ENCODE peak calls at places on chromosome 21, in five cellular contexts. One of them, this sample, is unnamed.

GRCh38 chr21:35906587-35906986 is 153.7 kb downstream of the SETD4 start:
- DNase-seq in Calu3: no peak
- DNase-seq in HFFc6: no peak
- DNase-seq in fibroblast of mammary gland: no peak
- DNase-seq in AG04450: no peak
- DNase-seq in this sample: no peak

GRCh38 chr21:38958940-38959685 is 153.4 kb downstream of the ETS2 start:
- DNase-seq in fibroblast of mammary gland: peak; percentile 94
- DNase-seq in HFFc6: peak; percentile 64
- DNase-seq in Calu3: peak; percentile 13
- DNase-seq in AG04450: no peak
- DNase-seq in this sample: peak; percentile 49

GRCh38 chr21:45408271-45408791 is 3.4 kb downstream of the COL18A1 start:
- DNase-seq in fibroblast of mammary gland: no peak
- DNase-seq in HFFc6: no peak
- DNase-seq in Calu3: no peak
- DNase-seq in AG04450: no peak
- DNase-seq in this sample: no peak

GRCh38 chr21:37118187-37118826 is 45.3 kb downstream of the TTC3 start:
- DNase-seq in Calu3: no peak
- DNase-seq in fibroblast of mammary gland: no peak
- DNase-seq in HFFc6: no peak
- DNase-seq in AG04450: no peak
- DNase-seq in this sample: peak; percentile 13

GRCh38 chr21:23799376-23799775 is 1807.9 kb downstream of the MRPL39 start:
- DNase-seq in HFFc6: no peak
- DNase-seq in AG04450: no peak
- DNase-seq in Calu3: no peak
- DNase-seq in fibroblast of mammary gland: no peak
- DNase-seq in this sample: no peak

GRCh38 chr21:38170283-38170682 is 86.5 kb upstream of the KCNJ15 start:
- DNase-seq in AG04450: no peak
- DNase-seq in HFFc6: peak; percentile 25
- DNase-seq in Calu3: peak; percentile 52
- DNase-seq in fibroblast of mammary gland: peak; percentile 73
- DNase-seq in this sample: peak; percentile 68

GRCh38 chr21:30033441-30033840 is 93.6 kb upstream of the GRIK1 start:
- DNase-seq in Calu3: no peak
- DNase-seq in HFFc6: no peak
- DNase-seq in fibroblast of mammary gland: no peak
- DNase-seq in AG04450: no peak
- DNase-seq in this sample: no peak

GRCh38 chr21:45381865-45382697 is 22.9 kb upstream of the COL18A1 start:
- DNase-seq in fibroblast of mammary gland: no peak
- DNase-seq in AG04450: no peak
- DNase-seq in HFFc6: no peak
- DNase-seq in Calu3: no peak
- DNase-seq in this sample: no peak

GRCh38 chr21:31273278-31273677 is 70.8 kb downstream of the TIAM1 start:
- DNase-seq in AG04450: no peak
- DNase-seq in Calu3: no peak
- DNase-seq in fibroblast of mammary gland: no peak
- DNase-seq in HFFc6: no peak
- DNase-seq in this sample: no peak

GRCh38 chr21:25850126-25850831 is 115.5 kb downstream of the GABPA start:
- DNase-seq in Calu3: no peak
- DNase-seq in fibroblast of mammary gland: no peak
- DNase-seq in HFFc6: no peak
- DNase-seq in AG04450: no peak
- DNase-seq in this sample: no peak

GRCh38 chr21:27505516-27505915 is 538.6 kb upstream of the ADAMTS5 start:
- DNase-seq in Calu3: no peak
- DNase-seq in fibroblast of mammary gland: peak; percentile 79
- DNase-seq in AG04450: peak; percentile 52
- DNase-seq in HFFc6: peak; percentile 76
- DNase-seq in this sample: peak; percentile 37

GRCh38 chr21:25507522-25507921 is 99.8 kb downstream of the MRPL39 start:
- DNase-seq in HFFc6: no peak
- DNase-seq in fibroblast of mammary gland: peak; percentile 48
- DNase-seq in Calu3: no peak
- DNase-seq in AG04450: no peak
- DNase-seq in this sample: peak; percentile 50

GRCh38 chr21:45846373-45847160 is 135.0 kb upstream of the COL6A1 start:
- DNase-seq in HFFc6: no peak
- DNase-seq in fibroblast of mammary gland: peak; percentile 63
- DNase-seq in Calu3: no peak
- DNase-seq in AG04450: no peak
- DNase-seq in this sample: no peak

GRCh38 chr21:15063821-15064575 is 802 bp downstream of the NRIP1 start:
- DNase-seq in AG04450: no peak
- DNase-seq in Calu3: peak; percentile 21
- DNase-seq in HFFc6: peak; percentile 18
- DNase-seq in fibroblast of mammary gland: no peak
- DNase-seq in this sample: peak; percentile 47

GRCh38 chr21:26659181-26659580 is 86.1 kb upstream of the CYYR1 start:
- DNase-seq in AG04450: no peak
- DNase-seq in HFFc6: no peak
- DNase-seq in Calu3: no peak
- DNase-seq in fibroblast of mammary gland: peak; percentile 1
- DNase-seq in this sample: peak; percentile 9

GRCh38 chr21:46056450-46056903 is 41.4 kb upstream of the COL6A2 start:
- DNase-seq in Calu3: no peak
- DNase-seq in AG04450: peak; percentile 81
- DNase-seq in fibroblast of mammary gland: peak; percentile 97
- DNase-seq in HFFc6: peak; percentile 52
- DNase-seq in this sample: no peak

GRCh38 chr21:45517249-45518065 is 24.8 kb downstream of the SLC19A1 start:
- DNase-seq in Calu3: no peak
- DNase-seq in HFFc6: no peak
- DNase-seq in AG04450: no peak
- DNase-seq in fibroblast of mammary gland: peak; percentile 12
- DNase-seq in this sample: peak; percentile 64

GRCh38 chr21:25614441-25614840 is 7.2 kb upstream of the MRPL39 start:
- DNase-seq in fibroblast of mammary gland: no peak
- DNase-seq in AG04450: no peak
- DNase-seq in HFFc6: no peak
- DNase-seq in Calu3: no peak
- DNase-seq in this sample: no peak

GRCh38 chr21:46317710-46318463 is 5.8 kb downstream of the C21orf58 start:
- DNase-seq in fibroblast of mammary gland: no peak
- DNase-seq in HFFc6: no peak
- DNase-seq in AG04450: no peak
- DNase-seq in Calu3: no peak
- DNase-seq in this sample: no peak

GRCh38 chr21:36917487-36918158 is 48.8 kb downstream of the HLCS start:
- DNase-seq in fibroblast of mammary gland: peak; percentile 59
- DNase-seq in HFFc6: no peak
- DNase-seq in Calu3: peak; percentile 39
- DNase-seq in AG04450: peak; percentile 32
- DNase-seq in this sample: peak; percentile 64

GRCh38 chr21:46639489-46640386 is 4.3 kb downstream of the PRMT2 start:
- DNase-seq in fibroblast of mammary gland: peak; percentile 46
- DNase-seq in HFFc6: peak; percentile 25
- DNase-seq in Calu3: no peak
- DNase-seq in AG04450: no peak
- DNase-seq in this sample: peak; percentile 40

GRCh38 chr21:46665566-46665965 is 30.1 kb downstream of the PRMT2 start:
- DNase-seq in fibroblast of mammary gland: no peak
- DNase-seq in AG04450: no peak
- DNase-seq in HFFc6: no peak
- DNase-seq in Calu3: no peak
- DNase-seq in this sample: no peak

GRCh38 chr21:38909929-38910328 is 104.2 kb downstream of the ETS2 start:
- DNase-seq in Calu3: no peak
- DNase-seq in AG04450: no peak
- DNase-seq in HFFc6: no peak
- DNase-seq in fibroblast of mammary gland: no peak
- DNase-seq in this sample: no peak

GRCh38 chr21:45309069-45309521 is 21.4 kb upstream of the POFUT2 start:
- DNase-seq in AG04450: no peak
- DNase-seq in Calu3: peak; percentile 63
- DNase-seq in HFFc6: no peak
- DNase-seq in fibroblast of mammary gland: peak; percentile 72
- DNase-seq in this sample: peak; percentile 61

GRCh38 chr21:37551406-37552355 is 185.1 kb downstream of the DYRK1A start:
- DNase-seq in HFFc6: no peak
- DNase-seq in fibroblast of mammary gland: no peak
- DNase-seq in AG04450: no peak
- DNase-seq in Calu3: no peak
- DNase-seq in this sample: no peak

GRCh38 chr21:46604975-46605758 is at the start of gene S100B:
- DNase-seq in AG04450: no peak
- DNase-seq in fibroblast of mammary gland: no peak
- DNase-seq in HFFc6: no peak
- DNase-seq in Calu3: no peak
- DNase-seq in this sample: no peak

GRCh38 chr21:16002872-16003466 is 273.2 kb downstream of the USP25 start:
- DNase-seq in HFFc6: peak; percentile 25
- DNase-seq in fibroblast of mammary gland: peak; percentile 64
- DNase-seq in Calu3: no peak
- DNase-seq in AG04450: no peak
- DNase-seq in this sample: peak; percentile 18

GRCh38 chr21:17742181-17742580 is 77.0 kb downstream of the C21orf91 start:
- DNase-seq in fibroblast of mammary gland: no peak
- DNase-seq in Calu3: peak; percentile 11
- DNase-seq in AG04450: no peak
- DNase-seq in HFFc6: no peak
- DNase-seq in this sample: no peak

GRCh38 chr21:17742940-17743592 is 76.1 kb downstream of the C21orf91 start:
- DNase-seq in fibroblast of mammary gland: no peak
- DNase-seq in AG04450: no peak
- DNase-seq in Calu3: no peak
- DNase-seq in HFFc6: no peak
- DNase-seq in this sample: no peak

GRCh38 chr21:17752171-17752570 is 67.0 kb downstream of the C21orf91 start:
- DNase-seq in Calu3: no peak
- DNase-seq in HFFc6: no peak
- DNase-seq in fibroblast of mammary gland: no peak
- DNase-seq in AG04450: no peak
- DNase-seq in this sample: no peak

GRCh38 chr21:17745086-17745485 is 74.1 kb downstream of the C21orf91 start:
- DNase-seq in AG04450: no peak
- DNase-seq in Calu3: no peak
- DNase-seq in HFFc6: no peak
- DNase-seq in fibroblast of mammary gland: no peak
- DNase-seq in this sample: no peak

GRCh38 chr21:17746920-17747319 is 72.2 kb downstream of the C21orf91 start:
- DNase-seq in HFFc6: no peak
- DNase-seq in fibroblast of mammary gland: no peak
- DNase-seq in Calu3: no peak
- DNase-seq in AG04450: no peak
- DNase-seq in this sample: no peak
- TF ChIP-seq CTCF in HFFc6: no peak
- TF ChIP-seq CTCF in fibroblast of mammary gland: no peak
- TF ChIP-seq CTCF in Calu3: no peak
- TF ChIP-seq CTCF in AG04450: no peak
- TF ChIP-seq CTCF in this sample: no peak

DNA sequence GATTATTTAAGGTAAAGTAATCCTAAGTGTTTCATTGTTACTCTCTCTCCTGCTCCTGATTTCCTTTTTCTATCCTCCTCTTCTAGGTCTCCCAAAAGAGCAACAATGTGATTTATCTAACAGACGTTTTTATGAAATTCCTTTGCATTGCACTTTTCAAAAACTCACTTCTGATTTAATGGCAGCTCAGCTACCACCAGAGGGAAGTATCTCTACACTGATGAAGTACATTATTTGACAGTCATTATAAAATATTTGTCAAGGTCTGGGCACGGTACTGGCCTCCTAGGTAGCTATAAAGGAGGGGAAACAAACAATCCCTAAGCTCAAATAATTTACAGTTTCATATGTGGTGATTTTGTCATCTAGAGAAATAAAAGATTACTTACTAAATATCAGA is 15.6 kb downstream of the TMPRSS15 start:
- DNase-seq in HFFc6: no peak
- DNase-seq in AG04450: no peak
- DNase-seq in Calu3: no peak
- DNase-seq in fibroblast of mammary gland: no peak
- DNase-seq in this sample: no peak
- TF ChIP-seq CTCF in HFFc6: no peak
- TF ChIP-seq CTCF in AG04450: no peak
- TF ChIP-seq CTCF in Calu3: no peak
- TF ChIP-seq CTCF in fibroblast of mammary gland: no peak
- TF ChIP-seq CTCF in this sample: peak; percentile 21

GRCh38 chr21:33763573-33763881 is 121.2 kb downstream of the ITSN1 start:
- DNase-seq in HFFc6: no peak
- DNase-seq in AG04450: no peak
- DNase-seq in Calu3: no peak
- DNase-seq in fibroblast of mammary gland: no peak
- DNase-seq in this sample: no peak

GRCh38 chr21:33762798-33763572 is 120.7 kb downstream of the ITSN1 start:
- DNase-seq in Calu3: no peak
- DNase-seq in fibroblast of mammary gland: peak; percentile 9
- DNase-seq in AG04450: no peak
- DNase-seq in HFFc6: peak; percentile 61
- DNase-seq in this sample: no peak

GRCh38 chr21:33767236-33767635 is 124.9 kb downstream of the ITSN1 start:
- DNase-seq in Calu3: no peak
- DNase-seq in HFFc6: peak; percentile 46
- DNase-seq in fibroblast of mammary gland: peak; percentile 58
- DNase-seq in AG04450: no peak
- DNase-seq in this sample: no peak

GRCh38 chr21:33760641-33761103 is 118.4 kb downstream of the ITSN1 start:
- DNase-seq in Calu3: no peak
- DNase-seq in HFFc6: peak; percentile 68
- DNase-seq in fibroblast of mammary gland: peak; percentile 76
- DNase-seq in AG04450: peak; percentile 36
- DNase-seq in this sample: peak; percentile 4

GRCh38 chr21:33761104-33762036 is 119.1 kb downstream of the ITSN1 start:
- DNase-seq in AG04450: peak; percentile 95
- DNase-seq in fibroblast of mammary gland: peak; percentile 99
- DNase-seq in Calu3: peak; percentile 19
- DNase-seq in HFFc6: peak; percentile 96
- DNase-seq in this sample: peak; percentile 76
- TF ChIP-seq CTCF in AG04450: no peak
- TF ChIP-seq CTCF in fibroblast of mammary gland: no peak
- TF ChIP-seq CTCF in Calu3: no peak
- TF ChIP-seq CTCF in HFFc6: no peak
- TF ChIP-seq CTCF in this sample: no peak

DNA sequence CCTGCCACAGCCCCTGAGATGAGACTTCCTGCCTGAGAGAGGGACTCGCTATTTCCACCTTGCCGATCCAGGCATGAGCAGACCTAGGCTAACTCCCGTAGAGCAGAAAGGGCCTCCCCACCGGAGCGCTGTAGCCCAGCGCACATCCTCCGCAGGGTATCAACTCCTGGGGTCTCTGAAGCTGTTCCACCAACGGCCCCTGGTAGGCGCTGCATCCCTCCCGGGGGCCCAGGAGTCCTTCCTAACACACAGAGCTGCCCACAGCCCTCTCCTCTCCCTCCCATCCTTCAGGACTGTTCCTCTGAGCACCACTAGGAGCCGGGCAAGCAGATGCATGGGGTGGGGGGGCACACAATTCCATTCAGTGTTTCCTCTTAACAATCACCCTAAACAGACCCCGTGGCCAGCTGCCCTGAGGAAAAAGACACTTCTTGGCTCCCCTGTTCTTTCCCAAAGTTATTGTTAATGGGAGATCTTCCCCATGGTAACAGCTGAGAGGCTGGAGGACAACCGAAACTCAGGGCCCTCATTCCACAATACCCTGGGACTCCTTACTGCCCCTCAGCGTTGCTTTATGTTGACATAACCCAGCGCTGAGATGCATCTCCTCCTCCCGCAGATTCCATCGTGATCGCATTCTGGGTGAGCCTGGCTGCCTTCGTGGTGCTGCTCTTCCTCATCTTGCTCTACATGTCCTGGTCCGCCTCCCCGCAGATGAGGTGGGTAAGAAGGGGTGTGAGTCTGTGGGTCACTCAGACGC is 7.5 kb downstream of the MRAP start:
- DNase-seq in Calu3: no peak
- DNase-seq in fibroblast of mammary gland: no peak
- DNase-seq in HFFc6: no peak
- DNase-seq in AG04450: no peak
- DNase-seq in this sample: no peak
- TF ChIP-seq CTCF in Calu3: no peak
- TF ChIP-seq CTCF in fibroblast of mammary gland: peak; percentile 8
- TF ChIP-seq CTCF in HFFc6: peak; percentile 47
- TF ChIP-seq CTCF in AG04450: peak; percentile 18
- TF ChIP-seq CTCF in this sample: peak; percentile 13

This sample was measured in MCF 10A.